ENCODE peak calls at places on chromosomes 11 and 22, in five cellular contexts. K is stimulated activated CD8-positive, alpha-beta memory T cell treated with anti-CD3 and anti-CD28 coated beads, Interleukin-12 subunit alpha, Interleukin-12 subunit beta, amount 100 ng/mL, for 4 hours; Q is astrocyte of the spinal cord; A is foreskin melanocyte; U is RWPE1. T is an unnamed sample.

GRCh38 chr22:49623176-49623575 is 204.5 kb downstream of the BRD1 start:
- DNase-seq in K (no peak), Q (no peak), A (no peak), U (no peak), T (no peak)

GRCh38 chr11:70760416-70761020 is 362.2 kb downstream of the CTTN start:
- DNase-seq in K (no peak), Q (no peak), A (no peak), U (peak), T (no peak)

GRCh38 chr22:38967451-38968450 is 10.3 kb downstream of the APOBEC3A start:
- DNase-seq in K (no peak), Q (no peak), A (no peak), U (no peak), T (no peak)

GRCh38 chr11:115874843-115875242 is 370.6 kb upstream of the CADM1 start:
- DNase-seq in K (no peak), Q (no peak), A (no peak), U (no peak), T (no peak)

GRCh38 chr11:75782540-75783263 is 14.1 kb downstream of the DGAT2 start:
- DNase-seq in K (no peak), Q (no peak), A (no peak), U (no peak), T (no peak)

GRCh38 chr11:69841859-69842698 is 22.9 kb upstream of the FGF3 start:
- DNase-seq in K (no peak), Q (no peak), A (no peak), U (no peak), T (no peak)

GRCh38 chr11:83545494-83545893 is 259.3 kb upstream of the CCDC90B start:
- DNase-seq in K (no peak), Q (no peak), A (no peak), U (no peak), T (no peak)

GRCh38 chr22:38872831-38873248 is 824 bp upstream of the CBX6 start:
- DNase-seq in K (no peak), Q (peak), A (no peak), U (no peak), T (no peak)

GRCh38 chr11:35141538-35141937 is 2.6 kb downstream of the CD44 start:
- DNase-seq in K (no peak), Q (no peak), A (no peak), U (no peak), T (no peak)

GRCh38 chr11:68753300-68753699 is 2.0 kb upstream of the TESMIN start:
- DNase-seq in K (no peak), Q (no peak), A (no peak), U (no peak), T (no peak)

GRCh38 chr11:82261367-82261766 is 472.3 kb downstream of the FAM181B start:
- DNase-seq in K (no peak), Q (no peak), A (no peak), U (no peak), T (no peak)

GRCh38 chr11:47523491-47524199 is 29.3 kb downstream of the CELF1 start:
- DNase-seq in K (no peak), Q (peak), A (peak), U (peak), T (peak)

GRCh38 chr22:17269224-17269606 is 50.0 kb upstream of the ADA2 start:
- DNase-seq in K (no peak), Q (no peak), A (no peak), U (no peak), T (no peak)

GRCh38 chr11:69472053-69472765 is 9.3 kb upstream of the LINC01488 start:
- DNase-seq in K (no peak), Q (no peak), A (no peak), U (no peak), T (no peak)

GRCh38 chr11:41177791-41178190 is 281.7 kb downstream of the LRRC4C start:
- DNase-seq in K (no peak), Q (no peak), A (no peak), U (no peak), T (no peak)

GRCh38 chr22:20464096-20464614 is 26.5 kb upstream of the SCARF2 start:
- DNase-seq in K (peak), Q (no peak), A (no peak), U (no peak), T (no peak)

GRCh38 chr11:30710216-30710615 is 124.1 kb upstream of the MPPED2 start:
- DNase-seq in K (no peak), Q (peak), A (no peak), U (no peak), T (no peak)

GRCh38 chr22:46942816-46943783 is 180.7 kb downstream of the TBC1D22A start:
- DNase-seq in K (no peak), Q (no peak), A (no peak), U (no peak), T (no peak)

GRCh38 chr11:108620958-108621772 is 27.6 kb upstream of the EXPH5 start:
- DNase-seq in K (no peak), Q (peak), A (peak), U (no peak), T (peak)

GRCh38 chr22:46791201-46791731 is 28.8 kb downstream of the TBC1D22A start:
- DNase-seq in K (peak), Q (peak), A (peak), U (peak), T (peak)

GRCh38 chr11:75475767-75476650 is 43.0 kb upstream of the KLHL35 start:
- DNase-seq in K (no peak), Q (no peak), A (no peak), U (peak), T (no peak)

GRCh38 chr11:14022251-14022650 is 59.7 kb downstream of the SPON1 start:
- DNase-seq in K (no peak), Q (no peak), A (no peak), U (peak), T (no peak)

GRCh38 chr11:64544616-64545296 is 46.3 kb upstream of the SLC22A12 start:
- DNase-seq in K (no peak), Q (no peak), A (no peak), U (no peak), T (no peak)

GRCh38 chr11:75518204-75518549 is 7.6 kb downstream of the GDPD5 start:
- DNase-seq in K (no peak), Q (no peak), A (no peak), U (no peak), T (no peak)

GRCh38 chr11:35087648-35088047 is 51.3 kb upstream of the CD44 start:
- DNase-seq in K (no peak), Q (no peak), A (no peak), U (no peak), T (no peak)

GRCh38 chr11:18752502-18752901 is 26.5 kb upstream of the IGSF22 start:
- DNase-seq in K (no peak), Q (no peak), A (peak), U (no peak), T (no peak)

GRCh38 chr11:8963569-8964323 is 496 bp downstream of the TMEM9B start:
- DNase-seq in K (peak), Q (no peak), A (no peak), U (peak), T (peak)

GRCh38 chr22:22110548-22111266 is 128.1 kb upstream of the TOP3B start:
- DNase-seq in K (no peak), Q (peak), A (peak), U (peak), T (peak)

GRCh38 chr22:37681556-37682049 is 4.5 kb upstream of the NOL12 start:
- DNase-seq in K (peak), Q (peak), A (no peak), U (peak), T (no peak)

GRCh38 chr11:77196961-77197360 is 68.9 kb downstream of the MYO7A start:
- DNase-seq in K (no peak), Q (no peak), A (no peak), U (no peak), T (no peak)

GRCh38 chr22:31102441-31103081 is 4.8 kb downstream of the SELENOM start:
- DNase-seq in K (no peak), Q (peak), A (no peak), U (no peak), T (no peak)

GRCh38 chr22:45460288-45461109 is 42.2 kb upstream of the FBLN1 start:
- DNase-seq in K (no peak), Q (peak), A (no peak), U (no peak), T (no peak)

GRCh38 chr11:69366591-69366990 is 72.6 kb downstream of the MYEOV start:
- DNase-seq in K (no peak), Q (no peak), A (no peak), U (no peak), T (no peak)

GRCh38 chr11:39149214-39149613 is 2310.2 kb downstream of the LRRC4C start:
- DNase-seq in K (no peak), Q (no peak), A (no peak), U (no peak), T (no peak)

GRCh38 chr11:12516387-12517110 is 139.2 kb downstream of the PARVA start:
- DNase-seq in K (no peak), Q (no peak), A (no peak), U (no peak), T (peak)

T was measured in foreskin keratinocyte.